ENCODE peak calls at places on chromosome 18, in eight cellular contexts. F, Q, K, P, L, J, Y and S are unnamed samples.

GRCh38 chr18:48529796-48530195 is 9.0 kb upstream of the CTIF start:
- DNase-seq in K (no peak), F (no peak), L (no peak), J (no peak), Y (no peak), Q (no peak), P (peak), S (no peak)

GRCh38 chr18:51537487-51537886 is 340.0 kb upstream of the MEX3C start:
- DNase-seq in L (no peak), Y (peak), J (peak), F (peak), P (no peak), Q (no peak), K (no peak), S (no peak)

GRCh38 chr18:22952525-22952924 is 19.4 kb downstream of the RBBP8 start:
- DNase-seq in Q (no peak), J (no peak), K (no peak), Y (no peak), L (no peak), P (no peak), F (no peak), S (no peak)

GRCh38 chr18:10681581-10682367 is 155.9 kb downstream of the NAPG start:
- DNase-seq in L (no peak), K (no peak), F (no peak), Q (no peak), Y (no peak), P (no peak), J (no peak), S (no peak)

GRCh38 chr18:63132819-63133200 is 186.8 kb downstream of the BCL2 start:
- DNase-seq in P (no peak), Y (no peak), F (no peak), J (no peak), L (no peak), K (no peak), Q (no peak), S (no peak)

GRCh38 chr18:56062931-56063330 is 474.9 kb upstream of the TCF4 start:
- DNase-seq in Q (no peak), J (no peak), F (no peak), L (no peak), P (no peak), Y (no peak), K (no peak), S (no peak)

GRCh38 chr18:12939161-12939560 is 8.7 kb upstream of the SEH1L start:
- DNase-seq in J (no peak), L (no peak), Q (no peak), F (no peak), K (no peak), Y (no peak), P (no peak), S (no peak)

GRCh38 chr18:48923746-48924580 is 26.8 kb downstream of the SMAD7 start:
- DNase-seq in F (no peak), P (peak), K (no peak), Y (no peak), L (no peak), J (no peak), Q (peak), S (no peak)

GRCh38 chr18:57595347-57595746 is 8.8 kb upstream of the FECH start:
- DNase-seq in J (no peak), Q (no peak), F (no peak), K (no peak), P (no peak), Y (no peak), L (no peak), S (no peak)

GRCh38 chr18:54269924-54270844 is 867 bp downstream of the POLI start:
- DNase-seq in L (peak), Q (no peak), P (no peak), F (peak), J (no peak), K (peak), Y (peak), S (no peak)

GRCh38 chr18:57802166-57802868 is 798 bp downstream of the ATP8B1 start:
- DNase-seq in Y (peak), L (no peak), K (no peak), F (no peak), J (no peak), P (no peak), Q (no peak), S (no peak)

GRCh38 chr18:3867768-3868445 is 417.9 kb downstream of the TGIF1 start:
- DNase-seq in Y (no peak), Q (no peak), J (no peak), L (no peak), F (no peak), K (no peak), P (no peak), S (no peak)

GRCh38 chr18:25335062-25335461 is 16.9 kb downstream of the ZNF521 start:
- DNase-seq in L (no peak), Y (no peak), Q (no peak), K (no peak), J (no peak), P (no peak), F (no peak), S (no peak)

GRCh38 chr18:30970201-30970816 is 72.2 kb downstream of the DSC3 start:
- DNase-seq in Y (no peak), Q (no peak), F (peak), L (no peak), J (peak), P (peak), K (no peak), S (no peak)

GRCh38 chr18:56770097-56770496 is 118.9 kb downstream of the WDR7 start:
- DNase-seq in K (no peak), Y (no peak), P (no peak), F (peak), L (no peak), Q (no peak), J (no peak), S (no peak)

GRCh38 chr18:30591462-30591861 is 451.1 kb downstream of the DSC3 start:
- DNase-seq in P (no peak), J (no peak), Q (no peak), K (no peak), F (no peak), Y (no peak), L (no peak), S (no peak)

GRCh38 chr18:50633992-50634391 is 74.1 kb downstream of the MAPK4 start:
- DNase-seq in Q (no peak), J (no peak), P (no peak), L (no peak), K (no peak), Y (no peak), F (no peak), S (no peak)

GRCh38 chr18:57518533-57518932 is 68.0 kb downstream of the FECH start:
- DNase-seq in P (no peak), Q (no peak), L (no peak), Y (no peak), J (no peak), F (no peak), K (no peak), S (no peak)

GRCh38 chr18:76992226-76993084 is 140.1 kb downstream of the MBP start:
- DNase-seq in Q (no peak), P (no peak), J (no peak), K (no peak), F (no peak), L (no peak), Y (no peak), S (no peak)

GRCh38 chr18:31577195-31577594 is 14.5 kb upstream of the TTR start:
- DNase-seq in Y (no peak), J (no peak), L (no peak), K (no peak), Q (no peak), P (no peak), F (no peak), S (no peak)

GRCh38 chr18:63979409-63979908 is 9.6 kb downstream of the SERPINB8 start:
- DNase-seq in J (peak), P (peak), F (peak), K (peak), L (no peak), Q (peak), Y (peak), S (no peak)

GRCh38 chr18:78757014-78757413 is 222.6 kb upstream of the SALL3 start:
- DNase-seq in Y (no peak), K (no peak), J (no peak), Q (no peak), P (no peak), L (no peak), F (no peak), S (no peak)

GRCh38 chr18:22637787-22638186 is 220.1 kb upstream of the CTAGE1 start:
- DNase-seq in F (no peak), K (no peak), P (no peak), Y (no peak), J (no peak), L (no peak), Q (no peak), S (no peak)

GRCh38 chr18:56298935-56299334 is 339.5 kb downstream of the TXNL1 start:
- DNase-seq in L (no peak), F (no peak), Y (no peak), J (no peak), P (peak), K (no peak), Q (no peak), S (no peak)

GRCh38 chr18:57029761-57030160 is 117.1 kb upstream of the BOD1L2 start:
- DNase-seq in L (no peak), K (no peak), J (peak), Y (no peak), Q (no peak), F (peak), P (no peak), S (no peak)

GRCh38 chr18:60053747-60054304 is 154.0 kb downstream of the PMAIP1 start:
- DNase-seq in F (peak), Q (no peak), J (no peak), L (no peak), Y (no peak), K (no peak), P (peak), S (no peak)

GRCh38 chr18:22551536-22552151 is 133.9 kb upstream of the CTAGE1 start:
- DNase-seq in K (no peak), Q (no peak), L (no peak), P (peak), J (no peak), F (no peak), Y (no peak), S (no peak)

GRCh38 chr18:21672868-21673267 is 31.7 kb downstream of the ABHD3 start:
- DNase-seq in P (no peak), F (no peak), Q (no peak), L (no peak), K (no peak), J (no peak), Y (no peak), S (no peak)

GRCh38 chr18:74598350-74599001 is 806 bp downstream of the ZNF407 start:
- DNase-seq in P (no peak), J (peak), Y (peak), Q (peak), F (peak), K (peak), L (peak), S (no peak)

GRCh38 chr18:811192-812122 is 585 bp downstream of the YES1 start:
- DNase-seq in K (no peak), Q (no peak), P (peak), J (peak), F (no peak), Y (peak), L (no peak), S (no peak)

GRCh38 chr18:13026583-13027270 is 35.6 kb downstream of the CEP192 start:
- DNase-seq in P (no peak), L (no peak), Q (no peak), Y (no peak), F (no peak), K (no peak), J (no peak), S (no peak)

GRCh38 chr18:48635806-48636205 is 97.0 kb downstream of the CTIF start:
- DNase-seq in Y (no peak), P (no peak), L (no peak), F (no peak), K (no peak), J (no peak), Q (no peak), S (no peak)